ENCODE peak calls at places on chromosomes 3 and 15, in seven cellular contexts. One of them, this sample, is unnamed.

GRCh38 chr15:51335538-51335961 is 2.8 kb downstream of the CYP19A1 start:
- DNase-seq in SK-N-SH: no peak
- DNase-seq in HCT116: no peak
- DNase-seq in K562: no peak
- DNase-seq in HepG2: no peak
- DNase-seq in GM12878: peak
- DNase-seq in H1: no peak
- DNase-seq in this sample: no peak

GRCh38 chr15:84783493-84784251 is 33.5 kb upstream of the ALPK3 start:
- DNase-seq in SK-N-SH: no peak
- DNase-seq in HCT116: no peak
- DNase-seq in K562: peak
- DNase-seq in HepG2: no peak
- DNase-seq in GM12878: no peak
- DNase-seq in H1: peak
- DNase-seq in this sample: no peak

GRCh38 chr3:168828014-168828413 is 732.3 kb upstream of the GOLIM4 start:
- DNase-seq in SK-N-SH: no peak
- DNase-seq in HCT116: no peak
- DNase-seq in K562: no peak
- DNase-seq in HepG2: no peak
- DNase-seq in GM12878: no peak
- DNase-seq in H1: no peak
- DNase-seq in this sample: no peak

GRCh38 chr3:50639055-50639494 is 22.1 kb downstream of the MAPKAPK3 start:
- DNase-seq in SK-N-SH: no peak
- DNase-seq in HCT116: no peak
- DNase-seq in K562: no peak
- DNase-seq in HepG2: no peak
- DNase-seq in GM12878: no peak
- DNase-seq in H1: no peak
- DNase-seq in this sample: no peak

GRCh38 chr3:13877911-13878710 is 1.8 kb downstream of the WNT7A start:
- DNase-seq in SK-N-SH: peak
- DNase-seq in HCT116: no peak
- DNase-seq in K562: peak
- DNase-seq in HepG2: no peak
- DNase-seq in GM12878: no peak
- DNase-seq in H1: no peak
- DNase-seq in this sample: no peak

GRCh38 chr3:64166584-64167155 is 58.6 kb downstream of the PRICKLE2 start:
- DNase-seq in SK-N-SH: peak
- DNase-seq in HCT116: peak
- DNase-seq in K562: no peak
- DNase-seq in HepG2: peak
- DNase-seq in GM12878: no peak
- DNase-seq in H1: peak
- DNase-seq in this sample: peak

GRCh38 chr3:126543457-126544090 is 15.2 kb downstream of the C3orf22 start:
- DNase-seq in SK-N-SH: peak
- DNase-seq in HCT116: no peak
- DNase-seq in K562: no peak
- DNase-seq in HepG2: no peak
- DNase-seq in GM12878: no peak
- DNase-seq in H1: no peak
- DNase-seq in this sample: no peak

GRCh38 chr3:36494461-36495109 is 114.3 kb downstream of the STAC start:
- DNase-seq in SK-N-SH: peak
- DNase-seq in HCT116: no peak
- DNase-seq in K562: no peak
- DNase-seq in HepG2: no peak
- DNase-seq in GM12878: no peak
- DNase-seq in H1: no peak
- DNase-seq in this sample: no peak

GRCh38 chr15:92294759-92295158 is 98.9 kb upstream of the ST8SIA2 start:
- DNase-seq in SK-N-SH: no peak
- DNase-seq in HCT116: no peak
- DNase-seq in K562: no peak
- DNase-seq in HepG2: no peak
- DNase-seq in GM12878: no peak
- DNase-seq in H1: no peak
- DNase-seq in this sample: no peak

GRCh38 chr3:184672335-184672734 is 39.5 kb downstream of the MAGEF1 start:
- DNase-seq in SK-N-SH: no peak
- DNase-seq in HCT116: no peak
- DNase-seq in K562: no peak
- DNase-seq in HepG2: no peak
- DNase-seq in GM12878: no peak
- DNase-seq in H1: no peak
- DNase-seq in this sample: no peak

GRCh38 chr3:124965413-124965812 is 30.9 kb upstream of the MUC13 start:
- DNase-seq in SK-N-SH: no peak
- DNase-seq in HCT116: no peak
- DNase-seq in K562: no peak
- DNase-seq in HepG2: no peak
- DNase-seq in GM12878: peak
- DNase-seq in H1: no peak
- DNase-seq in this sample: no peak

GRCh38 chr3:171459130-171459941 is 869 bp downstream of the TNIK start:
- DNase-seq in SK-N-SH: peak
- DNase-seq in HCT116: no peak
- DNase-seq in K562: peak
- DNase-seq in HepG2: no peak
- DNase-seq in GM12878: no peak
- DNase-seq in H1: no peak
- DNase-seq in this sample: no peak

GRCh38 chr15:64901914-64902313 is 9.8 kb upstream of the ANKDD1A start:
- DNase-seq in SK-N-SH: no peak
- DNase-seq in HCT116: no peak
- DNase-seq in K562: no peak
- DNase-seq in HepG2: no peak
- DNase-seq in GM12878: no peak
- DNase-seq in H1: no peak
- DNase-seq in this sample: no peak

GRCh38 chr3:20256144-20256543 is 70.1 kb upstream of the SGO1 start:
- DNase-seq in SK-N-SH: no peak
- DNase-seq in HCT116: no peak
- DNase-seq in K562: no peak
- DNase-seq in HepG2: no peak
- DNase-seq in GM12878: peak
- DNase-seq in H1: no peak
- DNase-seq in this sample: no peak

GRCh38 chr3:188842628-188843027 is 329.1 kb upstream of the TPRG1 start:
- DNase-seq in SK-N-SH: no peak
- DNase-seq in HCT116: no peak
- DNase-seq in K562: no peak
- DNase-seq in HepG2: no peak
- DNase-seq in GM12878: no peak
- DNase-seq in H1: no peak
- DNase-seq in this sample: no peak

DNA sequence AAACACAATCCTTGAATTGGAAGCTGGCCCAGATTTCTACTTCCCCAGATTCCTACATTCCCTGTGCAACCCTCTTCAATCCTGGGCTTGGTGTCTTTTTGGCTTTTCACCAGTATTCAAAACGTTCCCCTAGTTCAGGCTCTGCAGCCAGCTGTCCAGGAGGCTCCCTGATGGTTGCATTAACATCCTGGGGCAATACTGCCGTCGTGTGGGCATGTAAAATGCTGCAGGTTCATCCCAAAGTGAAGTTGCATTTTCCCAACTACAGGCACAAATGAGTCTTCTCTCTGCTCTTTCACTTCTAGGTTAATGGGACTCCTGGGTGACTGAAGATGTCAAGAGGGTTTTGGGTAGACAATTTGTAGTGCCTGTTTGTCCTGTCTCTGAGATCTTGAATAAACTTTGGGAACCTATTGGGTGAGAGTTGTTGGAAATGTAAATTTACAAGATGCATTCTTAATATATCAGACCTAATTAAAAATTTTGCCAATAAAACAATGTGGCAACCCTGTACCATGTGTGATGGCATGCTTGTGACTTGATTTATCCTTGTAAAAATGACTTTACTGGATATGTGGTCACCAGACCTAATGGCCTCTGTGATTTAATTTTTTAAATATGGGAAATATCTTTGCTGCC is 28.6 kb downstream of the SOX14 start:
- DNase-seq in SK-N-SH: peak
- DNase-seq in HCT116: peak
- DNase-seq in K562: peak
- DNase-seq in HepG2: peak
- DNase-seq in GM12878: no peak
- DNase-seq in H1: no peak
- DNase-seq in this sample: no peak
- TF ChIP-seq YY1 in SK-N-SH: no peak
- TF ChIP-seq YY1 in HCT116: no peak
- TF ChIP-seq YY1 in K562: no peak
- TF ChIP-seq YY1 in HepG2: no peak
- TF ChIP-seq YY1 in GM12878: peak
- TF ChIP-seq YY1 in H1: no peak
- TF ChIP-seq YY1 in this sample: no peak

GRCh38 chr3:72485649-72486048 is 362.6 kb downstream of the SHQ1 start:
- DNase-seq in SK-N-SH: no peak
- DNase-seq in HCT116: no peak
- DNase-seq in K562: no peak
- DNase-seq in HepG2: no peak
- DNase-seq in GM12878: no peak
- DNase-seq in H1: no peak
- DNase-seq in this sample: no peak

GRCh38 chr3:72481542-72481941 is 366.7 kb downstream of the SHQ1 start:
- DNase-seq in SK-N-SH: no peak
- DNase-seq in HCT116: no peak
- DNase-seq in K562: no peak
- DNase-seq in HepG2: no peak
- DNase-seq in GM12878: no peak
- DNase-seq in H1: no peak
- DNase-seq in this sample: no peak

GRCh38 chr3:72480366-72480765 is 367.9 kb downstream of the SHQ1 start:
- DNase-seq in SK-N-SH: no peak
- DNase-seq in HCT116: no peak
- DNase-seq in K562: no peak
- DNase-seq in HepG2: no peak
- DNase-seq in GM12878: no peak
- DNase-seq in H1: no peak
- DNase-seq in this sample: no peak

GRCh38 chr3:72482589-72483249 is 365.5 kb downstream of the SHQ1 start:
- DNase-seq in SK-N-SH: no peak
- DNase-seq in HCT116: no peak
- DNase-seq in K562: no peak
- DNase-seq in HepG2: no peak
- DNase-seq in GM12878: peak
- DNase-seq in H1: no peak
- DNase-seq in this sample: no peak

GRCh38 chr3:72483554-72484104 is 364.6 kb downstream of the SHQ1 start:
- DNase-seq in SK-N-SH: no peak
- DNase-seq in HCT116: no peak
- DNase-seq in K562: no peak
- DNase-seq in HepG2: no peak
- DNase-seq in GM12878: no peak
- DNase-seq in H1: no peak
- DNase-seq in this sample: no peak
- H3K9ac ChIP-seq in SK-N-SH: no peak
- H3K9ac ChIP-seq in HCT116: peak
- H3K9ac ChIP-seq in K562: peak
- H3K9ac ChIP-seq in HepG2: no peak
- H3K9ac ChIP-seq in GM12878: no peak
- H3K9ac ChIP-seq in H1: no peak
- H3K9ac ChIP-seq in this sample: no peak

GRCh38 chr3:66598168-66598567 is 97.3 kb upstream of the LRIG1 start:
- DNase-seq in SK-N-SH: no peak
- DNase-seq in HCT116: no peak
- DNase-seq in K562: no peak
- DNase-seq in HepG2: no peak
- DNase-seq in GM12878: no peak
- DNase-seq in H1: no peak
- DNase-seq in this sample: no peak
- H3K4me3 ChIP-seq in SK-N-SH: no peak
- H3K4me3 ChIP-seq in HCT116: no peak
- H3K4me3 ChIP-seq in K562: no peak
- H3K4me3 ChIP-seq in HepG2: no peak
- H3K4me3 ChIP-seq in GM12878: no peak
- H3K4me3 ChIP-seq in H1: no peak
- H3K4me3 ChIP-seq in this sample: no peak

DNA sequence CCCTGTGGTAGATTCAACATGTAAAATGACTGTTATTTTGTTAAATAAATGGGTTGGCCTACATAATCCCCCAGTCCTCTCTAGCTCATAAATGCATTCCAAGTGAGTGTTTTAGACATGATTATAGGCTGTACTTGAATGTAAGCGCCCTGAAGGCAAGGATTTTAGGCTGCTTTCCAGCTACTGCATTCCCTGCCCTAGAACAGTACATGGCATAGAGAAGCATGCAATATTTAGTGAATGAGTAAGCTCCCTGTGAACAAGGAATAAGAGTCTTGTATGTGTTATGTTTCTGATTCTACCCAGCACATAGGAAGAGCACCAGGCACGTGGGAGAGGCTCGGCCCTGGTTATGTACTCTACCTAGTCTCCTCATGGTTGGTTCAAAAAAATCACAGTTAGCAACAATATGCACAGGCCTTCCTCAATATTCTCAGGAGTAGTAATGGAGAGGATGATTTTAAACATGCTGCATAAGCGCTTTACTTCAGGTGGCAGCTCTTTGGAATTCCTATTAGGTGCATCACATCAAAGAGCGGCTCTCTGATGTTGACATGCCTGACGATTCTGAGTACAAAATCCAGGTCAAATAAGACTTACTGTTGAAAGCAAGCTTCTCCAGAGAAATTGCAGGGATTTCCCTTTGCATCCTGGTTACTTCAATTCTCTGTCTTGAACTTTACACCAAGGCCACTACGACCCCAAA is 456.6 kb downstream of the MAGI1 start:
- DNase-seq in SK-N-SH: no peak
- DNase-seq in HCT116: no peak
- DNase-seq in K562: no peak
- DNase-seq in HepG2: peak
- DNase-seq in GM12878: no peak
- DNase-seq in H1: no peak
- DNase-seq in this sample: no peak
- TF ChIP-seq YY1 in SK-N-SH: no peak
- TF ChIP-seq YY1 in HCT116: no peak
- TF ChIP-seq YY1 in K562: no peak
- TF ChIP-seq YY1 in HepG2: no peak
- TF ChIP-seq YY1 in GM12878: no peak
- TF ChIP-seq YY1 in H1: no peak
- TF ChIP-seq YY1 in this sample: no peak

DNA sequence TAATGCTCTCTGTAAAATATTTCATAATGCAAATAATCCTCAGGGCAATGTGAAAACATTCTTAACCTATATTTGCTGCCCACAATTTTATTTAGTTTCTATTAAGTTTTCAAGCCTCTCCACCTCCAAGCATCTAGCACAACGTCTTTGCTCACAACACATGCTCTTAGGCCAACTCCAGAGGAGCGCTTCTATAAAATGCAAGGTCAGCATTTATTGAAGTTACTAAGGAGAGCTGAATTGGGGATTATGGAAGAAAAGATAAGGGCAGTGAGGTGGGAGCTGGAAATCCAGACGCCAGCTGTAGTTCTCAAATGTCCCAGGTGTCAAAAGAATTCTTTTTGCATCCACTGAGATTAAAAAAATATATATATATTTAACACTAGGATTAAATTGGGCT is 996 bp downstream of the RABL3 start:
- DNase-seq in SK-N-SH: peak
- DNase-seq in HCT116: no peak
- DNase-seq in K562: peak
- DNase-seq in HepG2: no peak
- DNase-seq in GM12878: no peak
- DNase-seq in H1: no peak
- DNase-seq in this sample: no peak
- H3K9ac ChIP-seq in SK-N-SH: no peak
- H3K9ac ChIP-seq in HCT116: peak
- H3K9ac ChIP-seq in K562: peak
- H3K9ac ChIP-seq in HepG2: peak
- H3K9ac ChIP-seq in GM12878: peak
- H3K9ac ChIP-seq in H1: no peak
- H3K9ac ChIP-seq in this sample: no peak

This sample was measured in NT2/D1.